ENCODE peak calls at places on chromosome 21, in four cellular contexts. W is heart right ventricle, I is Caki2, Z is EL. R is an unnamed sample.

GRCh38 chr21:44919913-44920693 is 596 bp downstream of the ITGB2 start:
- DNase-seq in I (no peak), W (no peak), Z (no peak), R (no peak)

GRCh38 chr21:43767980-43768867 is 7.9 kb downstream of the CSTB start:
- DNase-seq in W (no peak), I (peak), Z (peak), R (peak)

GRCh38 chr21:42468511-42469131 is 27.4 kb downstream of the RSPH1 start:
- DNase-seq in W (no peak), I (peak), Z (no peak), R (no peak)

GRCh38 chr21:41879190-41879998 is at the start of gene PRDM15:
- DNase-seq in I (peak), W (peak), Z (peak), R (peak)

GRCh38 chr21:31222142-31222541 is 121.9 kb downstream of the TIAM1 start:
- DNase-seq in W (no peak), Z (no peak), I (no peak), R (no peak)

GRCh38 chr21:39348355-39349210 is at the start of gene HMGN1:
- DNase-seq in I (peak), W (peak), Z (peak), R (peak)

GRCh38 chr21:34348890-34349519 is 14.8 kb upstream of the KCNE2 start:
- DNase-seq in W (no peak), Z (no peak), I (no peak), R (no peak)

GRCh38 chr21:17612023-17612564 is 607 bp downstream of the BTG3 start:
- DNase-seq in I (no peak), Z (peak), W (peak), R (peak)

GRCh38 chr21:17045214-17045835 is 467.5 kb upstream of the CXADR start:
- DNase-seq in Z (peak), W (no peak), I (peak), R (peak)

GRCh38 chr21:31687108-31687507 is 27.6 kb downstream of the SOD1 start:
- DNase-seq in I (no peak), Z (no peak), W (no peak), R (no peak)

GRCh38 chr21:25563399-25564116 is 43.7 kb downstream of the MRPL39 start:
- DNase-seq in I (no peak), W (no peak), Z (peak), R (no peak)

GRCh38 chr21:44496900-44497550 is 41.7 kb downstream of the LRRC3 start:
- DNase-seq in I (no peak), Z (no peak), W (no peak), R (no peak)

GRCh38 chr21:42636535-42636914 is 16.9 kb upstream of the PDE9A start:
- DNase-seq in W (no peak), I (peak), Z (peak), R (peak)

GRCh38 chr21:41466024-41466820 is 40.2 kb downstream of the MX1 start:
- DNase-seq in I (peak), Z (no peak), W (no peak), R (no peak)

GRCh38 chr21:44503901-44504399 is 36.0 kb downstream of the KRTAP10-1 start:
- DNase-seq in W (no peak), Z (no peak), I (no peak), R (no peak)

GRCh38 chr21:36881223-36881622 is 85.2 kb downstream of the HLCS start:
- DNase-seq in Z (peak), W (no peak), I (no peak), R (no peak)

R was measured in kidney glomerular epithelial cell.